ENCODE peak calls at places on chromosomes 12 and 14, in five cellular contexts. M is HepG2, N is SK-N-SH, G is K562, I is H1. E is an unnamed sample.

GRCh38 chr14:31893156-31893813 is 183.8 kb upstream of the ARHGAP5 start:
- DNase-seq in M (no peak), N (no peak), G (no peak), I (no peak), E (no peak)

GRCh38 chr14:67221248-67221981 is 19.8 kb upstream of the PALS1 start:
- DNase-seq in M (no peak), N (no peak), G (no peak), I (no peak), E (no peak)

GRCh38 chr14:74500417-74501134 is 7.0 kb downstream of the ISCA2 start:
- DNase-seq in M (no peak), N (no peak), G (no peak), I (no peak), E (no peak)

GRCh38 chr14:92515510-92516343 is 2.1 kb downstream of the RIN3 start:
- DNase-seq in M (no peak), N (no peak), G (no peak), I (no peak), E (peak; percentile 49)

GRCh38 chr12:42332301-42332894 is 6.4 kb downstream of the PPHLN1 start:
- DNase-seq in M (peak; percentile 34), N (peak; percentile 56), G (no peak), I (no peak), E (no peak)

GRCh38 chr14:45085004-45085403 is 1.1 kb downstream of the PRPF39 start:
- DNase-seq in M (peak; percentile 31), N (no peak), G (no peak), I (no peak), E (no peak)

GRCh38 chr12:121378736-121379135 is 21.2 kb upstream of the RNF34 start:
- DNase-seq in M (no peak), N (no peak), G (no peak), I (no peak), E (no peak)

GRCh38 chr14:70018713-70019201 is 139.5 kb downstream of the SMOC1 start:
- DNase-seq in M (no peak), N (no peak), G (no peak), I (no peak), E (no peak)

GRCh38 chr14:24710403-24711063 is 76.5 kb upstream of the GZMB start:
- DNase-seq in M (peak; percentile 71), N (peak; percentile 45), G (peak; percentile 37), I (no peak), E (no peak)

GRCh38 chr14:75523771-75524171 is 1.5 kb downstream of the BATF start:
- DNase-seq in M (no peak), N (no peak), G (no peak), I (no peak), E (no peak)

GRCh38 chr12:60501124-60501729 is 905.4 kb downstream of the SLC16A7 start:
- DNase-seq in M (no peak), N (no peak), G (no peak), I (no peak), E (no peak)

GRCh38 chr12:131783915-131784541 is 44.2 kb upstream of the MMP17 start:
- DNase-seq in M (no peak), N (no peak), G (peak; percentile 28), I (no peak), E (peak; percentile 11)
- TF ChIP-seq GABPA in M (no peak), N (no peak), G (no peak), I (no peak), E (no peak)

GRCh38 chr12:53051058-53051880 is 1.4 kb downstream of the TNS2 start:
- DNase-seq in M (peak; percentile 82), N (no peak), G (no peak), I (no peak), E (no peak)
- TF ChIP-seq CTCF in M (peak; percentile 35), N (no peak), G (peak; percentile 20), I (no peak), E (no peak)

GRCh38 chr14:72678360-72678759 is 215.5 kb downstream of the DPF3 start:
- DNase-seq in M (no peak), N (no peak), G (no peak), I (no peak), E (no peak)
- TF ChIP-seq GABPA in M (no peak), N (no peak), G (no peak), I (no peak), E (no peak)

GRCh38 chr14:30610719-30611388 is 11.3 kb upstream of the SCFD1 start:
- DNase-seq in M (peak; percentile 75), N (peak; percentile 27), G (peak; percentile 10), I (no peak), E (peak; percentile 91)
- TF ChIP-seq CTCF in M (peak; percentile 76), N (peak; percentile 51), G (peak; percentile 37), I (peak; percentile 15), E (peak; percentile 21)

GRCh38 chr12:65875635-65876034 is 51.4 kb downstream of the HMGA2 start:
- DNase-seq in M (no peak), N (no peak), G (no peak), I (no peak), E (no peak)
- TF ChIP-seq GABPA in M (no peak), N (no peak), G (no peak), I (no peak), E (no peak)

DNA sequence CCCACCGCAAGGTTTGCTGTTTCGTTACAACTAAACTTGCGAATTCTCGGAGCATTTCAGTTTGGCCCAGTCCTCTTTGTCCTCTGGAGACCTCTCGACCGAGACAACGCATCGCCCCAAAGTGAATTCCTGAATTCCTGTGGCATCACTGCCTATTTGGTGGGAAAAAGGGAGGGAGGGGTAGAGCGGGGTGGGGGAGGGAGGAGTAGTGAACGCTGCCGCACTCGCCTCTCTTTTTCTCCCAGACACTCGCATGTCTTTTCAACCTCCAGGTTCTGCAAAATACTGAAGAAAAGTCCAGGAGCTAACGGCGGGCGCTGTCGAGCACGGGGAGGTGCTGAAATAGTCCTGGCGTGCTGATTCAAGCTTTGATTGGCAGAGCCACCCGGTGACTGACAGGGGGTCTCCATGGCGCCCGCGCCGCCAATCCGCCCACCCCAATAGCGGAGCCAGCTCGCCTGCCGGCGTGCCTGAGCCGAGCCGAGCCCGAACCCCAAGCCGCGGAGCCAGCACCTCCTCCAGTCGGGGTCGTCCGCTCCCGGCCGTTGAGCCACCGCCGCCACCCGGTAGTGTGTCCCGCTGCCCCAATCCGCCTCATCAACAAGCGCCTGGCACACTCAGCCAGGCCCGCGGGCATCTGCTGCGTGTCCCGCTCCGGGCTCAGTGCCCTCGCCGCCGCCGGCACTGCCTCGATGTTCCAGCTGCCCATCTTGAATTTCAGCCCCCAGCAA is at the start of gene SIX6:
- DNase-seq in M (no peak), N (peak; percentile 77), G (no peak), I (no peak), E (no peak)
- TF ChIP-seq CTCF in M (no peak), N (no peak), G (no peak), I (peak; percentile 12), E (no peak)

GRCh38 chr12:105729931-105730330 is 399.4 kb downstream of the C12orf75 start:
- DNase-seq in M (no peak), N (no peak), G (no peak), I (no peak), E (no peak)
- TF ChIP-seq GABPA in M (no peak), N (no peak), G (no peak), I (no peak), E (no peak)

E was measured in HL-60.